ENCODE peak calls at places on chromosomes 13 and 19, in seven cellular contexts. F is colonic mucosa; P is testis; E is heart right ventricle; A is GM23338; N is naive thymus-derived CD4-positive, alpha-beta T cell; C is esophagus muscularis mucosa. I is an unnamed sample.
A peak's percentile ranks its signal among the peaks of the same experiment; 100 is the strongest.

GRCh38 chr19:10431254-10431942 is 11.1 kb downstream of the PDE4A start:
- DNase-seq in F (peak; percentile 50), P (no peak), E (no peak), A (peak; percentile 49), N (no peak), C (no peak), I (no peak)

GRCh38 chr13:59458908-59459579 is 704.7 kb downstream of the DIAPH3 start:
- DNase-seq in F (no peak), P (no peak), E (peak; percentile 19), A (peak; percentile 31), N (no peak), C (no peak), I (peak; percentile 49)

GRCh38 chr13:60001892-60002291 is 161.8 kb downstream of the DIAPH3 start:
- DNase-seq in F (no peak), P (no peak), E (no peak), A (no peak), N (no peak), C (no peak), I (no peak)

GRCh38 chr13:113860579-113861432 is 3.1 kb downstream of the GAS6 start:
- DNase-seq in F (peak; percentile 90), P (peak; percentile 83), E (no peak), A (peak; percentile 87), N (no peak), C (no peak), I (no peak)

GRCh38 chr13:44750618-44751017 is 174.5 kb upstream of the TSC22D1 start:
- DNase-seq in F (no peak), P (no peak), E (no peak), A (no peak), N (no peak), C (no peak), I (no peak)

GRCh38 chr19:47005873-47006272 is 13.8 kb upstream of the NPAS1 start:
- DNase-seq in F (no peak), P (no peak), E (no peak), A (peak; percentile 45), N (no peak), C (no peak), I (peak; percentile 44)

GRCh38 chr13:99431927-99432636 is 69.2 kb upstream of the TM9SF2 start:
- DNase-seq in F (no peak), P (no peak), E (no peak), A (no peak), N (no peak), C (no peak), I (no peak)

GRCh38 chr13:92575782-92576181 is 650.8 kb upstream of the GPC6 start:
- DNase-seq in F (no peak), P (no peak), E (no peak), A (no peak), N (no peak), C (no peak), I (no peak)

GRCh38 chr19:35727053-35727955 is 9.5 kb downstream of the KMT2B start:
- DNase-seq in F (no peak), P (no peak), E (no peak), A (no peak), N (no peak), C (no peak), I (no peak)

GRCh38 chr13:91664036-91664435 is 265.6 kb downstream of the GPC5 start:
- DNase-seq in F (no peak), P (no peak), E (no peak), A (no peak), N (no peak), C (no peak), I (no peak)

DNA sequence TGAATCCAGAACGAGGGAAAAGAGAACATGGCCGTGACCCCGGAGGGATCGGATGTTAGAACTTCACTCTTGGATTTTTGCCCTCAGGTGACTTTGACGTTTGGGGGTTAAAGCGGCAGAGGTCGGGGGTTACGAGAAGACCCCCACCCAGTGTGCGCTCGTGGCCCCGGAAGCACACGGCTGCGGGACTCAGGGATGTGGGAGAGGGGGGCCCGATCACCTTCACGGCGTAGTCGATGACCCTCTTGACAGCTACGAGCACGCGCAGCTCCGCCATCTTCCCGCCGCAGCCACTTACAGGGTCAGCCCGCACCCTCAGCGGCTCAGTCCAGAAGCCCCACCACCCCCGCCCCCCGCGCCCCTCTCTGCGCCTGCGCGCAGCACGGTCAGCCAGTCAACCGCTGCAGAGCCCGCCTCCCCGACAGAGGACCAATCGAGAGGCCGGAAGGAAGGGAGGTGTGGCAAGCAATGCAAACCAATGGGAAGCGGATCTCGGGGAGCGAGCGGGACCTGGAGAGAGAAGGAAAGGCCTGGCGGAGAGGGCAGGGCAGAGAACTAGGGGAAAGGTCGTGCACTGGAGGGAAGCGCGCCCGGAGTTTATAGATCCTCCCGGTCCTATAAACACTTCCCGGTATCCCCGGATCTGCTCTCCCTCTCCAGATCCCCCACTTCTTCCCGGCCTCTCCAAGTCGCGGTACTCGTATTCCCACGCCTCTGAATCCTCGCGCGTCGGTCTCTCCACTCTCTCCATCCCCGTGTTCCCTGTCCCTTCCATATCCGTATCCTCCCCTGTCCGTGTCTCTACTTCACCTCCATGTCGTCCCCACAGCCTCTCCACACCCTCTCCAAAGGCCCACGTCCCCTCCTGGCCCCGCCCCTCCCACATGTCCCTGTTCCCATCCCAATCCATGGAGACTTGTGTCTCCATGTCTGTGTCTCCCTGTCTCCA is at the start of gene ETFB:
- DNase-seq in F (peak; percentile 99), P (peak; percentile 99), E (peak; percentile 97), A (peak; percentile 100), N (peak; percentile 85), C (peak; percentile 99), I (peak; percentile 95)
- H3K4me1 ChIP-seq in F (peaks cover 10% of the 10 kb centered on the region), P (peaks cover 14% of the 10 kb centered on the region), E (no peaks in the 10 kb centered on the region), A (peaks cover 15% of the 10 kb centered on the region), N (peaks cover 18% of the 10 kb centered on the region), C (peaks cover 53% of the 10 kb centered on the region), I (peaks cover 7% of the 10 kb centered on the region)

GRCh38 chr19:40597329-40597838 is 3.8 kb upstream of the LTBP4 start:
- DNase-seq in F (no peak), P (no peak), E (no peak), A (no peak), N (no peak), C (no peak), I (no peak)
- H3K4me1 ChIP-seq in F (peaks cover 12% of the 10 kb centered on the region), P (peaks cover 27% of the 10 kb centered on the region), E (peaks cover 19% of the 10 kb centered on the region), A (peaks cover 42% of the 10 kb centered on the region), N (peaks cover 42% of the 10 kb centered on the region), C (peaks cover 60% of the 10 kb centered on the region), I (peaks cover 20% of the 10 kb centered on the region)

GRCh38 chr19:31625575-31625974 is 276.3 kb upstream of the TSHZ3 start:
- DNase-seq in F (no peak), P (no peak), E (no peak), A (no peak), N (no peak), C (no peak), I (no peak)
- H3K4me1 ChIP-seq in F (no peaks in the 10 kb centered on the region), P (no peaks in the 10 kb centered on the region), E (no peaks in the 10 kb centered on the region), A (peaks cover 4% of the 10 kb centered on the region), N (no peaks in the 10 kb centered on the region), C (no peaks in the 10 kb centered on the region), I (peaks cover 7% of the 10 kb centered on the region)

GRCh38 chr19:42130254-42130573 is 2.0 kb downstream of the POU2F2 start:
- DNase-seq in F (no peak), P (no peak), E (no peak), A (no peak), N (no peak), C (no peak), I (no peak)
- H3K4me1 ChIP-seq in F (peaks cover 3% of the 10 kb centered on the region), P (peaks cover 12% of the 10 kb centered on the region), E (no peaks in the 10 kb centered on the region), A (peaks cover 10% of the 10 kb centered on the region), N (peaks cover 28% of the 10 kb centered on the region), C (peaks cover 22% of the 10 kb centered on the region), I (peaks cover 13% of the 10 kb centered on the region)

DNA sequence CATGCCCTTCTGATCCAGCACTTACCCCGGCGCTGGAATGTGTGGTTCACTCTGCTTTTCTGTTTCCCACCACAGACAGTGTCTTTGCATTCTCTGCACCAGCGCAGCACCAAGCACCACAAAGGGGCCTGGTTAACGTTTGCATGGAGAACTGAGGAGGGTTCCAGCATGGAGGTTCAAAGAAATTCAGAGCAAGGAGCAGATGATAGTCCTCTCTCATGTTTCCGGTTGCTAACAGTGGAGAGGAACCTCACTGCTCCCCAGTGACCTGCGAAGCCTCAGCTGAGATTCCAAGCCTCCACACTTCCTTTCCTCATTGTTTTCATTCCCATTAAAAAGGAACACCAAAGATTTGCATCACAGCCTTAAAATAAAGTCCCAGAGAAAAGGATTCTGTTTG is 99.7 kb downstream of the STARD13 start:
- DNase-seq in F (no peak), P (no peak), E (no peak), A (peak; percentile 20), N (no peak), C (no peak), I (no peak)
- H3K4me1 ChIP-seq in F (no peaks in the 10 kb centered on the region), P (peaks cover 21% of the 10 kb centered on the region), E (peaks cover 21% of the 10 kb centered on the region), A (peaks cover 26% of the 10 kb centered on the region), N (no peaks in the 10 kb centered on the region), C (peaks cover 92% of the 10 kb centered on the region), I (peaks cover 11% of the 10 kb centered on the region)

I was measured in SJCRH30.